ENCODE peak calls at places on chromosome 14, in eight cellular contexts. T is NT2/D1, C is transverse colon, I is left ventricle myocardium inferior, D is ovary, V is hepatocyte, P is HCT116, B is adrenal gland. H is an unnamed sample.

GRCh38 chr14:90820958-90821357 is 4.7 kb upstream of the TTC7B start:
- DNase-seq in T (no peak), C (peak; percentile 27), I (no peak), D (no peak), V (no peak), P (no peak), B (peak; percentile 80), H (no peak)

GRCh38 chr14:24411468-24412454 is 13.0 kb downstream of the NYNRIN start:
- DNase-seq in T (no peak), C (no peak), I (no peak), D (no peak), V (peak; percentile 67), P (peak; percentile 51), B (peak; percentile 77), H (peak; percentile 30)

GRCh38 chr14:100567877-100568163 is 19.4 kb downstream of the BEGAIN start:
- DNase-seq in T (no peak), C (no peak), I (no peak), D (no peak), V (no peak), P (no peak), B (no peak), H (no peak)

GRCh38 chr14:71566276-71566675 is 366.0 kb upstream of the RGS6 start:
- DNase-seq in T (no peak), C (no peak), I (no peak), D (no peak), V (no peak), P (no peak), B (no peak), H (no peak)

GRCh38 chr14:103511022-103511693 is 11.5 kb downstream of the CKB start:
- DNase-seq in T (no peak), C (no peak), I (no peak), D (no peak), V (no peak), P (no peak), B (no peak), H (no peak)

GRCh38 chr14:55580401-55581010 is 499 bp downstream of the KTN1 start:
- DNase-seq in T (no peak), C (peak; percentile 47), I (peak; percentile 63), D (peak; percentile 43), V (peak; percentile 71), P (no peak), B (peak; percentile 55), H (peak; percentile 57)

GRCh38 chr14:77800814-77801213 is 905 bp downstream of the ADCK1 start:
- DNase-seq in T (no peak), C (no peak), I (no peak), D (no peak), V (no peak), P (no peak), B (no peak), H (no peak)

GRCh38 chr14:103597623-103598372 is 31.2 kb upstream of the KLC1 start:
- DNase-seq in T (no peak), C (no peak), I (peak; percentile 25), D (no peak), V (peak; percentile 36), P (peak; percentile 26), B (no peak), H (peak; percentile 6)

GRCh38 chr14:28635387-28635786 is 131.2 kb upstream of the FOXG1 start:
- DNase-seq in T (peak; percentile 6), C (no peak), I (no peak), D (no peak), V (peak; percentile 57), P (peak; percentile 3), B (no peak), H (no peak)

GRCh38 chr14:67413806-67414769 is 2.1 kb upstream of the PLEK2 start:
- DNase-seq in T (peak; percentile 35), C (no peak), I (no peak), D (no peak), V (peak; percentile 51), P (peak; percentile 88), B (no peak), H (peak; percentile 90)

GRCh38 chr14:93103392-93104080 is 12.2 kb downstream of the ITPK1 start:
- DNase-seq in T (no peak), C (peak; percentile 83), I (no peak), D (no peak), V (no peak), P (no peak), B (peak; percentile 60), H (no peak)

GRCh38 chr14:45039390-45039789 is 44.5 kb upstream of the PRPF39 start:
- DNase-seq in T (no peak), C (no peak), I (no peak), D (no peak), V (no peak), P (no peak), B (no peak), H (no peak)

GRCh38 chr14:24991821-24992220 is 58.1 kb downstream of the STXBP6 start:
- DNase-seq in T (no peak), C (no peak), I (no peak), D (no peak), V (no peak), P (no peak), B (no peak), H (no peak)

GRCh38 chr14:83096092-83096491 is 1562.4 kb upstream of the SEL1L start:
- DNase-seq in T (no peak), C (no peak), I (no peak), D (no peak), V (no peak), P (no peak), B (no peak), H (no peak)

GRCh38 chr14:28012629-28013415 is 753.8 kb upstream of the FOXG1 start:
- DNase-seq in T (no peak), C (no peak), I (no peak), D (no peak), V (no peak), P (no peak), B (no peak), H (no peak)

GRCh38 chr14:77307099-77307496 is 13.6 kb downstream of the POMT2 start:
- DNase-seq in T (no peak), C (no peak), I (no peak), D (no peak), V (peak; percentile 37), P (no peak), B (no peak), H (no peak)

DNA sequence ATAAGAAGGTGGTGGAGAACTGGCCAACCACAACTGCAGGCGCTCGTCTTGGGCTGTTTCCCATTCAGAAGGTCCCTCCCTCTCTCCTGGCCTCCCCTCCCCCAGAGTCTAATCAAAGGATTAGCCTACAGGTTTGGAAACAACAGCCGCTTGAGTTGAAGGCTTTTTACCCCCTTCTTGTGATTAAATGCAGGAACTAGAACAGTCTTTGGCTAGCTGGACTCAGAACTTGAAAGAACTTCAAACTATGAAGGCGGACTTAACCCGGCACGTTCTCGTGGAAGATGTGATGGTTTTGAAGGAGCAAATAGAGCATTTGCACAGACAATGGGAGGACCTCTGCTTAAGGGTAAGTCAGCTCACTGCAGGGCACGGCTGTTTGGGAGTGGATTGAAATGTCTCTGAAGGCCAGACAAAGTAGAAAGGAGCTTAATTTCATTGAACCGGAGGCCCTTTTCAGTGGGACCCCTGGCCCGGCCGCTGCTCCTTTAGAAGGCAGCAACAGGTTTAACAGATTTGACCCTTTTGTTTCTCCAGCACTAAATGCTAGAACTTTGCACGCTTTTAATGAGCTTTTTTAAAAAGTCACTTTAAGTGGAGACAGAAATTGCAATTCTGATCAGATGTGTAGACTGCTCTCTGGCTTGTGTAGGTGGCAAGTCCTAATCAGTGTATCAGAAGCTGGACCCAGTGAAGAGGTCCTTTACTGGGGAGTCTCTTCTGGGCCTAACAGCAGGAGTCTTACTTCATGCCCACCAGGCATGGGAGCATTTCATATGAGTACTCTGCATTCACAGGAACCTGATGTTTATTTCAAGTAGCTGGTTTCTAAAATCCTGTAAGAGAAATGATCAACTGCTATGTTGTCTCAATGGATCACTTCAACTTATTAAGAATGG is 107.7 kb downstream of the ESR2 start:
- DNase-seq in T (peak; percentile 64), C (no peak), I (no peak), D (peak; percentile 49), V (no peak), P (no peak), B (no peak), H (no peak)
- H3K4me3 ChIP-seq in T (peak overlapping the region; percentile 50), C (no peak overlapping the region), I (no peak overlapping the region), D (no peak overlapping the region), V (no peak overlapping the region), P (no peak overlapping the region), B (no peak overlapping the region), H (no peak overlapping the region)

DNA sequence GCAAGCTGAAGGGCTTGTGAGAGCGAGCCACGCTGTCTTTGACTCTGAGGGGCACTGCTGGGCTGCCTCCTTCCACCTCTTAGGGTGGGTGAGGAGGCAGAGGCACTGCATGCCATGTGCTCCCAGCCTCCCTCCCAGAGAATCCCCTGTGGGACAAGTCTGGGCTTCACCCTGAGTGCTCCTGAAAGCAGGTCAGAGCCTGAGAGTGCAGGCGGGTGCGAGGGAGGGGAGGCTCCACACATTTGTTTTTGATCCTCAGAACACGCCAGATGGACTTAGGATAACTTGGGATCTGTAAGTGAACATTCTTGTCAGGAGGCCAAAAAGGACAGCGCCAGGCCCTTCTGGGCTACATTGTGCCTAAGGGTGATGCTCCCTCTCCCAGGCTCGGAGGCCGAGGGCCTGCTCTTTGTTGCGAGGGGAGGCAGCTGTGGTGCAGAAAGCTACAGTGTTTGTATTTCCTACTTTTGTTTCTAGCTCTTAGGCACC is 155.4 kb downstream of the TMX1 start:
- DNase-seq in T (no peak), C (peak; percentile 25), I (peak; percentile 65), D (peak; percentile 50), V (peak; percentile 31), P (no peak), B (peak; percentile 62), H (peak; percentile 91)
- H3K4me1 ChIP-seq in T (peaks cover 3% of the 10 kb centered on the region), C (peaks cover 17% of the 10 kb centered on the region), I (peaks cover 38% of the 10 kb centered on the region), D (peaks cover 11% of the 10 kb centered on the region), V (peaks cover 27% of the 10 kb centered on the region), P (peaks cover 5% of the 10 kb centered on the region), B (no peaks in the 10 kb centered on the region), H (peaks cover 57% of the 10 kb centered on the region)

GRCh38 chr14:32426028-32426427 is 96.9 kb downstream of the AKAP6 start:
- DNase-seq in T (no peak), C (no peak), I (no peak), D (no peak), V (no peak), P (no peak), B (no peak), H (no peak)

GRCh38 chr14:32430326-32430725 is 101.2 kb downstream of the AKAP6 start:
- DNase-seq in T (no peak), C (no peak), I (no peak), D (no peak), V (no peak), P (no peak), B (no peak), H (peak; percentile 54)

GRCh38 chr14:32426596-32427408 is 97.7 kb downstream of the AKAP6 start:
- DNase-seq in T (no peak), C (no peak), I (no peak), D (no peak), V (no peak), P (no peak), B (peak; percentile 76), H (no peak)

GRCh38 chr14:32428875-32429274 is 99.8 kb downstream of the AKAP6 start:
- DNase-seq in T (no peak), C (no peak), I (no peak), D (no peak), V (no peak), P (no peak), B (no peak), H (no peak)

GRCh38 chr14:32428149-32428548 is 99.1 kb downstream of the AKAP6 start:
- DNase-seq in T (no peak), C (no peak), I (no peak), D (no peak), V (no peak), P (no peak), B (no peak), H (no peak)
- H3K4me3 ChIP-seq in T (no peak overlapping the region), C (no peak overlapping the region), I (peak overlapping the region; percentile 46), D (no peak overlapping the region), V (no peak overlapping the region), P (no peak overlapping the region), B (no peak overlapping the region), H (no peak overlapping the region)

GRCh38 chr14:74615735-74616134 is 3.7 kb upstream of the LTBP2 start:
- DNase-seq in T (no peak), C (no peak), I (no peak), D (no peak), V (no peak), P (no peak), B (no peak), H (no peak)
- H3K4me1 ChIP-seq in T (peaks cover 4% of the 10 kb centered on the region), C (peaks cover 46% of the 10 kb centered on the region), I (peaks cover 66% of the 10 kb centered on the region), D (peaks cover 19% of the 10 kb centered on the region), V (peaks cover 25% of the 10 kb centered on the region), P (peaks cover 74% of the 10 kb centered on the region), B (peaks cover 5% of the 10 kb centered on the region), H (peaks cover 71% of the 10 kb centered on the region)